ENCODE peak calls at places on chromosomes 16 and 17, in nine cellular contexts. K is body of pancreas, S is A549, D is heart left ventricle, N is uterus, W is sigmoid colon, G is transverse colon, X is ovary, O is tibial nerve. V is an unnamed sample.

GRCh38 chr17:9055281-9055680 is 34.0 kb downstream of the NTN1 start:
- DNase-seq in K (no peak), S (no peak), X (no peak), N (no peak), W (no peak), D (no peak), O (no peak), G (no peak), V (no peak)

GRCh38 chr17:59769891-59770290 is 62.4 kb downstream of the VMP1 start:
- DNase-seq in O (no peak), K (no peak), X (no peak), W (no peak), G (no peak), S (no peak), D (no peak), N (no peak), V (no peak)

GRCh38 chr16:85627835-85628556 is 14.9 kb downstream of the GSE1 start:
- DNase-seq in S (no peak), D (peak; percentile 64), K (peak; percentile 38), G (no peak), X (no peak), N (no peak), O (no peak), W (no peak), V (no peak)

GRCh38 chr16:69373019-69373418 is 12.8 kb downstream of the TERF2 start:
- DNase-seq in W (no peak), S (no peak), D (no peak), G (peak; percentile 23), X (no peak), O (no peak), N (no peak), K (no peak), V (no peak)

GRCh38 chr17:62091804-62092203 is 26.7 kb upstream of the MED13 start:
- DNase-seq in O (no peak), K (no peak), W (no peak), X (no peak), G (no peak), D (no peak), N (no peak), S (no peak), V (no peak)

GRCh38 chr17:63154586-63155244 is 188.7 kb downstream of the TANC2 start:
- DNase-seq in W (no peak), K (no peak), N (no peak), D (no peak), X (no peak), S (no peak), O (no peak), G (no peak), V (no peak)

GRCh38 chr17:37488607-37489196 is 989 bp upstream of the DUSP14 start:
- DNase-seq in X (peak; percentile 78), N (peak; percentile 89), D (peak; percentile 46), G (peak; percentile 80), K (peak; percentile 94), S (peak; percentile 95), W (peak; percentile 92), O (peak; percentile 38), V (peak; percentile 79)

GRCh38 chr17:59423137-59423703 is 91.8 kb downstream of the YPEL2 start:
- DNase-seq in W (peak; percentile 78), X (no peak), G (no peak), D (peak; percentile 56), O (no peak), S (peak; percentile 68), N (peak; percentile 64), K (peak; percentile 58), V (peak; percentile 86)

GRCh38 chr16:50684823-50685455 is 3.8 kb upstream of the SNX20 start:
- DNase-seq in K (peak; percentile 34), G (no peak), S (no peak), W (no peak), D (no peak), N (no peak), O (no peak), X (no peak), V (no peak)

GRCh38 chr17:78798695-78799559 is 16.9 kb upstream of the CYTH1 start:
- DNase-seq in K (no peak), D (no peak), X (no peak), W (no peak), G (no peak), S (peak; percentile 45), N (no peak), O (no peak), V (peak; percentile 28)

GRCh38 chr17:56773124-56773523 is 60.6 kb downstream of the C17orf67 start:
- DNase-seq in O (no peak), W (no peak), G (no peak), S (no peak), N (no peak), K (no peak), X (no peak), D (no peak), V (no peak)

GRCh38 chr16:4306439-4307214 is 9.2 kb upstream of the GLIS2 start:
- DNase-seq in N (no peak), W (peak; percentile 69), O (no peak), K (no peak), G (no peak), X (no peak), D (no peak), S (no peak), V (no peak)

GRCh38 chr16:89534147-89534788 is 26.1 kb downstream of the SPG7 start:
- DNase-seq in S (no peak), W (no peak), G (peak; percentile 22), D (no peak), K (peak; percentile 66), O (no peak), N (no peak), X (no peak), V (no peak)

GRCh38 chr17:78197147-78197830 is 10.1 kb downstream of the AFMID start:
- DNase-seq in X (no peak), S (no peak), D (no peak), K (peak; percentile 56), N (no peak), W (no peak), O (no peak), G (no peak), V (no peak)

GRCh38 chr16:70428178-70428998 is 10.5 kb downstream of the ST3GAL2 start:
- DNase-seq in K (peak; percentile 97), O (peak; percentile 58), X (peak; percentile 92), G (peak; percentile 92), D (peak; percentile 95), W (peak; percentile 94), N (peak; percentile 90), S (peak; percentile 96), V (peak; percentile 100)

GRCh38 chr16:23729503-23730424 is 16.7 kb upstream of the ERN2 start:
- DNase-seq in O (no peak), K (peak; percentile 10), D (no peak), W (no peak), G (peak; percentile 87), S (peak; percentile 42), N (no peak), X (no peak), V (no peak)

GRCh38 chr16:23726710-23727109 is 13.7 kb upstream of the ERN2 start:
- DNase-seq in O (no peak), G (no peak), W (no peak), N (no peak), X (no peak), S (no peak), D (no peak), K (no peak), V (no peak)

GRCh38 chr16:23724438-23725131 is 11.6 kb upstream of the ERN2 start:
- DNase-seq in G (no peak), S (no peak), K (no peak), O (no peak), X (no peak), N (no peak), W (no peak), D (no peak), V (no peak)

DNA sequence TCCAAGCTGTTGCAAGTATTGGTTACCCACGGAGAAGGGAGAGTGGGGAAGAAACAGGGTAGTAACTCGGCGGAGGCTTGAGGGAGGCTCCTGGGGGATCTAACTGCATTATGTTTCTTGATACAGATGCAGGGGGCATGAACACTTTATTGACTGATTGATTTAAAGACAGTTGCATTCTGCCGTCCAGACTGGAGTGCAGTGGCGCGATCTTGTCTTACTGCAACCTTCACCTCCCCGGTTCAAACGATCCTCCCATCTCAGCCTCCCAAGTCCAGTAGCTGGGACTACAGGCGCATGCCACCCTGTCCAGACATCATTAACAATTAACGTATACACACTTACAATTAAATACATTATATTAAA is 15.1 kb upstream of the ERN2 start:
- DNase-seq in W (no peak), O (no peak), S (no peak), D (no peak), G (no peak), X (no peak), K (no peak), N (no peak), V (no peak)
- TF ChIP-seq CTCF in W (no peak), O (no peak), S (no peak), D (no peak), G (peak; percentile 2), X (no peak), K (no peak), N (no peak), V (peak; percentile 17)

GRCh38 chr16:58025351-58026138 is at the start of gene MMP15:
- DNase-seq in K (peak; percentile 94), G (peak; percentile 94), S (peak; percentile 81), O (no peak), D (peak; percentile 78), X (peak; percentile 71), N (no peak), W (peak; percentile 80), V (peak; percentile 56)
- H3K27ac ChIP-seq in K (peak within 1 kb of the TSS; percentile 82), G (peak within 1 kb of the TSS; percentile 97), S (peak within 1 kb of the TSS; percentile 79), O (peak within 1 kb of the TSS; percentile 37), D (peak within 1 kb of the TSS; percentile 75), X (no peak within 1 kb of the TSS), N (peak within 1 kb of the TSS; percentile 70), W (peak within 1 kb of the TSS; percentile 86), V (no peak within 1 kb of the TSS)

GRCh38 chr16:30096105-30096861 is at the start of gene YPEL3:
- DNase-seq in N (peak; percentile 92), K (peak; percentile 96), G (peak; percentile 96), D (peak; percentile 95), X (peak; percentile 96), W (peak; percentile 98), S (peak; percentile 83), O (peak; percentile 89), V (peak; percentile 96)
- TF ChIP-seq POLR2A in N (peak; percentile 97), K (peak; percentile 76), G (peak; percentile 56), D (peak; percentile 71), X (peak; percentile 19), W (peak; percentile 21), S (peak; percentile 22), O (peak; percentile 92), V (no peak)

GRCh38 chr17:48551601-48552452 is 6.9 kb upstream of the HOXB2 start:
- DNase-seq in D (no peak), G (no peak), K (no peak), O (no peak), N (no peak), X (no peak), S (no peak), W (peak; percentile 73), V (no peak)

GRCh38 chr17:48548687-48549621 is 4.0 kb upstream of the HOXB2 start:
- DNase-seq in K (no peak), G (no peak), N (no peak), X (no peak), O (no peak), W (no peak), D (no peak), S (no peak), V (no peak)

GRCh38 chr17:48551206-48551597 is 6.3 kb upstream of the HOXB2 start:
- DNase-seq in X (no peak), O (no peak), W (no peak), D (no peak), N (no peak), S (no peak), G (no peak), K (no peak), V (no peak)

GRCh38 chr17:48549909-48550308 is 5.0 kb upstream of the HOXB2 start:
- DNase-seq in S (no peak), N (no peak), W (peak; percentile 56), G (no peak), D (no peak), K (no peak), X (no peak), O (no peak), V (no peak)

GRCh38 chr17:48550313-48551205 is 5.7 kb upstream of the HOXB2 start:
- DNase-seq in N (no peak), D (no peak), K (no peak), X (no peak), W (peak; percentile 71), O (no peak), G (no peak), S (no peak), V (no peak)
- TF ChIP-seq CTCF in N (no peak), D (no peak), K (no peak), X (no peak), W (no peak), O (no peak), G (peak; percentile 13), S (peak; percentile 7), V (no peak)

V was measured in adrenal gland.